ENCODE peak calls at places on chromosomes 13 and 19, in five cellular contexts. E is HepG2, W is PC-9, Y is astrocyte, I is HCT116. V is an unnamed sample.

GRCh38 chr13:51006067-51006800 is 96.6 kb downstream of the RNASEH2B start:
- DNase-seq in E (peak), W (no peak), Y (no peak), I (no peak), V (no peak)

GRCh38 chr13:101514695-101515275 is 62.3 kb downstream of the ITGBL1 start:
- DNase-seq in E (peak), W (peak), Y (peak), I (peak), V (peak)

GRCh38 chr19:14505488-14506239 is 9.7 kb upstream of the GIPC1 start:
- DNase-seq in E (peak), W (peak), Y (peak), I (peak), V (peak)

GRCh38 chr19:31385744-31386143 is 36.5 kb upstream of the TSHZ3 start:
- DNase-seq in E (no peak), W (no peak), Y (no peak), I (no peak), V (no peak)

GRCh38 chr19:6800991-6801396 is 28.5 kb downstream of the VAV1 start:
- DNase-seq in E (peak), W (peak), Y (peak), I (peak), V (no peak)

GRCh38 chr19:13557756-13558398 is 51.6 kb upstream of the CACNA1A start:
- DNase-seq in E (no peak), W (no peak), Y (no peak), I (peak), V (no peak)

GRCh38 chr19:49973987-49974386 is 13.0 kb upstream of the SIGLEC11 start:
- DNase-seq in E (no peak), W (no peak), Y (no peak), I (no peak), V (no peak)

GRCh38 chr13:37293295-37293694 is 187.8 kb upstream of the CSNK1A1L start:
- DNase-seq in E (no peak), W (no peak), Y (no peak), I (no peak), V (no peak)

GRCh38 chr13:38941353-38941945 is 49.2 kb downstream of the STOML3 start:
- DNase-seq in E (no peak), W (no peak), Y (no peak), I (no peak), V (no peak)

DNA sequence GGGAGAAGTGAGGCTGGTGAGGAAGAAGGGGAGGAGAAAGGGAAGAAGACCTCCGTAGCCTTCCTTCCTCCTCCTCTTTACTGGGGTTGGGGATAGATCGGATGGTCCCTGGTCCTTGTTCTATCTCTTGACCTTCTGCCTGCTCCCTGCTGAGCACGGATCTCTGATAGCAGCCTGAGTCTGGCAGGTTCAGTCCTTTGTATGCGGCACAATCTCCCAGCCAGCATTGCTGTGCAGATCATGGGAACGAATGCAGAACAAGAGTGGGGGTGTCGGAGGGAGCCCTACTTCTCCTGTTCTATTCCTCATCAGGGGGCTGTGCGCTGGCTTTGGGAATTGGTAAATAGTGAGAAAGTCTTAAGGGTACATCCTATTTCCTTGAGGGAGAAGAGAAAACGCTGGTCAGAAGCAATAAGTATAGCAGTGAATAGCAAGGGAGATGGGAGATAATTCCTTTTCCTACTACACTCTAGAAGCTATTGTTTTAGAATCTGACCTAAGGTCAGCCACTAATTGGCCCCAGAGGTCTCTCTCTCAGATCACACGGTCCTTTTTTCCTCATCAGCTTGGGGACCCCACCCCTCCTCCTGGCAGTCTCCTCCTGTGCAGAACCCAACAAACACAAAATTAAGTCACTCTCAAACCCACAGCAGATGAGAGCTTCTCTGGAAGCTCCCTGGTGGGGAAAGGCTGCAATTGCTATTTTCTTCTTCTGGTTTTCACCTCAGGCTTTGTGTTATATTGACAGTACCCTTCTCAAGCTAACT is 41.0 kb downstream of the KL start:
- DNase-seq in E (peak), W (no peak), Y (no peak), I (no peak), V (peak)
- TF ChIP-seq CTCF in E (peak), W (peak), Y (peak), I (no peak), V (peak)

DNA sequence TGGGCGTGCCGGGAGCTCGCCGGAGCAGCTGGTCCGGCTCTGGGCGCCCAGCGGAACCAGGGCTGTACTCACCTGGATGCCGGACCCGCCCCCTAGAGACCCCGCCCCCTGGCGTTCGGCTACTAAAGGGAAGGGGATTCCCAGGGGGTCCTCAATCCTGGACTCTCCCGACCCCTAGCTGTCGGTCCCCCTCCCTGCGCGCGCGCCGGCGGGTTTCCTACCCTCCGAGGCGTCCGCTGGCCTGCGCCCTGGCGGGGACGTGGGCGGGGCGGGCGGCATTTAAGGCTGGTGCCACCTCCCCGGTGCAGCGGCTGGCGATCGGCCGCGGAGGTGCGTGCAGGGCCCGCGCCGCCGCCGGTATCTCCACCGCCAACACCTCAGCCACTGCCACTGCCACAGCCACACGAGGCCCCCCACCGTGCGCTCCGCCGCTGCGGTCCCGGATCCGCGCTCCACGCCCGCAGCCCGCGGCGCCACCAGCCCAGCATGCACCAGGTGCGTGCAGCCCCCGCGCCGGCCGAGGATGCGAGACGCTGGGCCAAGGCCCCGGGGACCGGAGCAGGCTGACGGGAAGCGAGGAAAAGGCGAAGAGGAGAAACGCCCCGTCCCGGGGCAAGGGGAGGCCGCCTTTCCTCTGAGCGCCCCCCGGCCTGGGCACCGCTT is at the start of gene ATP12A:
- DNase-seq in E (no peak), W (peak), Y (no peak), I (no peak), V (peak)
- TF ChIP-seq EZH2 in E (no peak), W (no peak), Y (peak), I (no peak), V (no peak)

DNA sequence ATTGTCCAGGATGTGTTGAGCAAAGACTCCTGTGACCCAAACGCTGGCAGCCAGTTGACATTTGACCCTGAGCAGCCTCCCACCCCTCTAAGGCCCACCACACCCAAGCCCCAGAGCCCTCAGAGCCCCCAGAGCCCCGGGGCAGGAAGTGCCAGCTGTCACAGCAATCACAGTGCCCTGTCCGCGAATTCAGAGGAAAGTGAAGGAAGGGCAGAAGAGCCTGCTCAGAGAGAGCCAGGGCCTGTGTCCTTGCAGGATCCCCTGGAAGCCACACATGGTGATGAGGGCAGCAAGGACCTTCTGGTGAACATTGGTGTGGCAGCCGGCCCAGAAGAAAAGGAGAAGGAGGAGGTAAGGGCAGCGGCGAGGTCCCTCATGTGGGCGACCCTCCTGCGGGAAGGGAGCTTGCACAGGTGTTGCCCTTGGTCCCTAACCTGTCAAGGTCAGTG is 63.7 kb downstream of the SPATA13 start:
- DNase-seq in E (no peak), W (no peak), Y (no peak), I (no peak), V (no peak)
- H3K27ac ChIP-seq in E (no peak), W (no peak), Y (no peak), I (no peak), V (no peak)

GRCh38 chr13:57128909-57129308 is 11.8 kb upstream of the PRR20A start:
- DNase-seq in E (no peak), W (no peak), Y (no peak), I (no peak), V (peak)
- TF ChIP-seq CTCF in E (no peak), W (no peak), Y (no peak), I (no peak), V (no peak)

DNA sequence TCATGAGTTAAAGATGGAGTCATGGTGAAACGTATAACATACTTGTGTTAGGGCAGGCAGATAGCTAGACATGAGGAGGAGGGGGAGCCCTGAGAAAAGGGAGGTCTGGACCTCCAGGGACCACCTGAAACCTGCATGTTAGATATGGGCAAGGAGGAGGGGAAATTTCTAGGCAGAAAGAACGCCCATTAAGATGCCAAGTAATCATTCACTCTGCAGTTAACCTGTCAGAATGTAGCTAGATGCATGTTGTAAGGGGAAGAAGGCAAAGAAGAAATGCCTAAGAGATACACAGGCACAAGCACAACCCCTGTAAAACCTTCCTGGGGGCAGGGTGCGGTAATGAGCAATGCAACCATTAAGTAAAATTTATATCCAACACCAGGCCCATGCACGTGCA is 1055.2 kb upstream of the SPRY2 start:
- DNase-seq in E (no peak), W (no peak), Y (no peak), I (no peak), V (no peak)
- TF ChIP-seq EZH2 in E (no peak), W (no peak), Y (no peak), I (no peak), V (no peak)

DNA sequence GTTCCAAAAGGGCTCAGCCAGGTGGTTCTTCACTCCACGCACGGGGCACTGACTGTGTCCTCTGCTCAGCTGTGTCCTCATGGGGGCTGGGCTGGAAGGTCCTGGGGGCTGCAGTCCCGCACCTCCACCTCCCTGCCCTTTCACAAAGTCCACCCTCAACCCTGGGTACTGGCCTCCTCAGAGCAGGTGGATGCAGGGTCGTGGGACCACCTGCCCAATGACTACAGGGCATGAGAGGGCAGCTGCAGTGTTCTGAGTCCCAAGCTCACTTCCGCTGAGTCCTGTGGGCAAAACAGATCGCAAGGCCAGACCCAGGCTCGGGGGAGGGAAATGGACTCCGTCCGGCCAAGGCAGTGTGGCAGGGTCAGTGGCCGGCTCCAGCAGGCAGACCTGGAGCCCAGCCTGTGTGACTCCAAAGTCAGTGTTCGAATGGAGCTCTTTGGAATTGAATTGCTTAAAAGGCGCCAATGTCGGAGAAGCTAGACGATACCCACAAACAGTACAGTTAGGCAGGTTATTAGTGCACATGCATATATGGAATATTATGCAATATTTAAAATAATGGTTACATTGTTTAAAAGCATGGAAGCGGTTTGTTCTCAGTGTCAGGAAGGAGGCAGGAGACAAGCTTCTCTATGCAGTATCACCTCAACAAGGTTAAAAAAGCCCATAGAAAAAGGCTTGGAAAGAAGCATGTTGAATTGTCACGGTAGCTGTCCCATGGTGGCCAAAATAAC is 54.8 kb downstream of the MCF2L start:
- DNase-seq in E (peak), W (no peak), Y (no peak), I (no peak), V (no peak)
- H3K27ac ChIP-seq in E (peak), W (peak), Y (no peak), I (no peak), V (no peak)

GRCh38 chr13:111153279-111153976 is 38.3 kb downstream of the ARHGEF7 start:
- DNase-seq in E (peak), W (peak), Y (peak), I (peak), V (peak)

GRCh38 chr13:111158136-111158805 is 43.2 kb downstream of the ARHGEF7 start:
- DNase-seq in E (no peak), W (no peak), Y (peak), I (no peak), V (no peak)

GRCh38 chr13:111156421-111156820 is 41.3 kb downstream of the ARHGEF7 start:
- DNase-seq in E (no peak), W (no peak), Y (no peak), I (no peak), V (no peak)

GRCh38 chr13:111152836-111153235 is 37.7 kb downstream of the ARHGEF7 start:
- DNase-seq in E (peak), W (no peak), Y (peak), I (peak), V (no peak)

DNA sequence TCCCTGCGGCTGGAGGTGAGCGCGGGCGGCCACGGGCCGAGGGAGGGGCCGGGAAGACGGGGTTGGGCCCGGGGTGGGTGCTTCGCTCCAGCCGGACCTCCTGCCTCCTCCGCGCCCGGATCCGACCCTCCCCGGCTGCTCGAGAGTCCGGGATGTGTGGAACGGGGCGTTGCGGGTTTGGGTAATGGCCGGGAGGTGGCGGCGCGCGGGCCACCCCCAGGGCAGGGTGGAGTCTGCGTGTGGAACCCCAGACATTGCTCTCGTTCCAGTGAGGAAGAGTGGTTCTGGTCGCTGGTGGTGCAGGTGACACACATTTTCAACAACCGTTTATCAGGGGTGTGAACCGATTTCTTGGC is 38.8 kb downstream of the ARHGEF7 start:
- DNase-seq in E (peak), W (peak), Y (no peak), I (no peak), V (peak)
- TF ChIP-seq CTCF in E (peak), W (peak), Y (no peak), I (no peak), V (peak)

GRCh38 chr13:73107970-73108369 is 49.2 kb downstream of the KLF5 start:
- DNase-seq in E (no peak), W (no peak), Y (no peak), I (no peak), V (peak)

GRCh38 chr13:73109288-73109899 is 50.6 kb downstream of the KLF5 start:
- DNase-seq in E (no peak), W (no peak), Y (no peak), I (no peak), V (no peak)

GRCh38 chr13:73107459-73107858 is 48.7 kb downstream of the KLF5 start:
- DNase-seq in E (no peak), W (no peak), Y (no peak), I (no peak), V (peak)

GRCh38 chr13:73110814-73111213 is 52.0 kb downstream of the KLF5 start:
- DNase-seq in E (no peak), W (no peak), Y (no peak), I (no peak), V (peak)

DNA sequence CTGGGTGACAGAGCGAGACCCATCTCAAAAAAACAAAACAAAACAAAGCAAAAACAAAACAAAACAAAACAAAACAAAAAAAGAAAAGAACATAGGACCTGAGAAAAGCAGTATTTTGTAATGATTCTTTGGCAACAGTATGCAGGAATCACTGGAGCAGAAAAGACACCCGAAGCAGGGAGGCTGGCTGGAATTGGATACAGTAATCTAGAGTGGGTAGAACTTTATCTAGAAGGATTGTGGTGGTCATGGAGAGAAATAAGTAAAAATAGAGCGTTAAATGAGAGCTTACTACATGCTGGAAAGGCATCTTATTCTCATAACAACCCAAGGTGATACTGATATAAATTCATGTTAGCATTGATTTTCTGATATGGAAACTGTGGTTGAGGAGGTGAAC is 51.2 kb downstream of the KLF5 start:
- DNase-seq in E (no peak), W (no peak), Y (no peak), I (no peak), V (no peak)
- TF ChIP-seq EZH2 in E (no peak), W (no peak), Y (no peak), I (no peak), V (no peak)

V was measured in A673.